ENCODE peak calls at places on chromosomes 2 and 18, in eight cellular contexts. Z is HCT116, J is HepG2, I is GM23338, B is K562, G is H1, L is SK-N-SH, S is GM12878. P is an unnamed sample.

GRCh38 chr2:73301636-73302035 is 8.3 kb upstream of the EGR4 start:
- DNase-seq in L (no peak), S (no peak), I (no peak), G (no peak), B (no peak), J (no peak), Z (no peak), P (no peak)

GRCh38 chr18:3901042-3901441 is 451.1 kb downstream of the TGIF1 start:
- DNase-seq in G (no peak), S (no peak), Z (no peak), I (no peak), L (no peak), J (no peak), B (no peak), P (no peak)

GRCh38 chr2:197879844-197880408 is 75.5 kb downstream of the PLCL1 start:
- DNase-seq in J (no peak), Z (no peak), B (no peak), L (no peak), S (no peak), I (no peak), G (no peak), P (no peak)

GRCh38 chr2:237042101-237042500 is 43.6 kb upstream of the COPS8 start:
- DNase-seq in G (no peak), L (no peak), Z (no peak), I (peak), S (no peak), J (no peak), B (no peak), P (no peak)

GRCh38 chr2:50491541-50492114 is 540.3 kb downstream of the NRXN1 start:
- DNase-seq in Z (peak), I (peak), G (no peak), B (peak), L (peak), S (no peak), J (peak), P (peak)

GRCh38 chr2:30926606-30927005 is 119.4 kb upstream of the CAPN13 start:
- DNase-seq in G (no peak), I (no peak), B (no peak), Z (no peak), L (no peak), S (no peak), J (no peak), P (no peak)

GRCh38 chr2:96527990-96528679 is 8.4 kb upstream of the ARID5A start:
- DNase-seq in L (no peak), J (no peak), G (no peak), B (no peak), S (peak), I (no peak), Z (no peak), P (peak)

GRCh38 chr2:234102112-234102511 is 51.6 kb downstream of the SPP2 start:
- DNase-seq in S (no peak), G (no peak), L (no peak), Z (peak), I (peak), B (no peak), J (peak), P (no peak)

GRCh38 chr2:119158563-119159347 is at the start of gene C1QL2:
- DNase-seq in B (no peak), S (no peak), J (no peak), L (peak), G (peak), Z (no peak), I (peak), P (no peak)

GRCh38 chr18:79918089-79919011 is 33.1 kb downstream of the SLC66A2 start:
- DNase-seq in S (no peak), B (no peak), J (no peak), L (no peak), Z (no peak), G (no peak), I (no peak), P (no peak)

GRCh38 chr2:165639504-165639903 is 154.5 kb downstream of the GALNT3 start:
- DNase-seq in B (no peak), I (no peak), G (no peak), J (no peak), L (no peak), Z (no peak), S (no peak), P (no peak)

GRCh38 chr2:182067393-182067792 is 81.7 kb downstream of the PPP1R1C start:
- DNase-seq in S (no peak), I (no peak), G (no peak), L (no peak), Z (no peak), J (no peak), B (no peak), P (no peak)

GRCh38 chr2:172726172-172726735 is 9.4 kb upstream of the RAPGEF4 start:
- DNase-seq in J (peak), I (no peak), L (no peak), G (no peak), B (no peak), Z (no peak), S (no peak), P (peak)

GRCh38 chr2:105888625-105889024 is 143.9 kb downstream of the NCK2 start:
- DNase-seq in L (no peak), B (peak), Z (peak), G (no peak), J (peak), I (peak), S (no peak), P (no peak)

GRCh38 chr2:140643761-140644187 is 1487.0 kb downstream of the LRP1B start:
- DNase-seq in L (no peak), G (no peak), S (no peak), B (no peak), J (no peak), Z (no peak), I (no peak), P (peak)

GRCh38 chr2:45067859-45068642 is 58.8 kb upstream of the SIX2 start:
- DNase-seq in I (peak), S (no peak), G (no peak), Z (no peak), L (no peak), J (no peak), B (no peak), P (no peak)

GRCh38 chr2:7792031-7792651 is 874.9 kb downstream of the RNF144A start:
- DNase-seq in Z (no peak), I (no peak), B (no peak), G (no peak), J (peak), S (no peak), L (no peak), P (no peak)

GRCh38 chr2:98468621-98469236 is 24.1 kb downstream of the INPP4A start:
- DNase-seq in L (no peak), Z (no peak), S (peak), I (no peak), J (no peak), B (no peak), G (no peak), P (no peak)

GRCh38 chr18:62226047-62226446 is 39.0 kb downstream of the RELCH start:
- DNase-seq in B (no peak), L (no peak), J (no peak), S (no peak), I (no peak), G (no peak), Z (no peak), P (no peak)

GRCh38 chr18:62224229-62224628 is 37.2 kb downstream of the RELCH start:
- DNase-seq in G (no peak), J (no peak), B (no peak), Z (no peak), L (no peak), S (no peak), I (no peak), P (no peak)
- H3K27ac ChIP-seq in G (no peak), J (no peak), B (no peak), Z (no peak), L (no peak), S (no peak), I (no peak), P (no peak)

GRCh38 chr2:223538920-223539440 is 63.2 kb downstream of the SCG2 start:
- DNase-seq in B (no peak), G (no peak), I (no peak), J (no peak), Z (no peak), L (peak), S (no peak), P (no peak)
- TF ChIP-seq POLR2AphosphoS5 in B (no peak), G (no peak), I (no peak), J (no peak), Z (no peak), L (no peak), S (no peak), P (no peak)

GRCh38 chr2:36060133-36060532 is 295.4 kb upstream of the CRIM1 start:
- DNase-seq in I (no peak), L (no peak), B (no peak), J (no peak), G (no peak), Z (no peak), S (no peak), P (peak)
- H3K4me2 ChIP-seq in I (no peak), L (no peak), B (no peak), J (no peak), G (no peak), Z (no peak), S (no peak), P (no peak)

GRCh38 chr2:40734797-40735196 is 282.9 kb upstream of the SLC8A1 start:
- DNase-seq in S (no peak), L (no peak), I (no peak), Z (no peak), B (no peak), G (no peak), J (no peak), P (no peak)
- H3K27ac ChIP-seq in S (no peak), L (peak), I (no peak), Z (no peak), B (no peak), G (no peak), J (no peak), P (no peak)

GRCh38 chr2:85890522-85891176 is 1.9 kb upstream of the ST3GAL5 start:
- DNase-seq in L (no peak), B (no peak), S (no peak), G (no peak), I (no peak), J (no peak), Z (no peak), P (no peak)

GRCh38 chr2:85887566-85888019 is 1.2 kb downstream of the ST3GAL5 start:
- DNase-seq in G (no peak), L (peak), S (no peak), B (peak), I (no peak), Z (no peak), J (no peak), P (peak)

GRCh38 chr2:85888020-85888744 is 608 bp downstream of the ST3GAL5 start:
- DNase-seq in B (no peak), J (no peak), S (no peak), Z (no peak), L (peak), G (no peak), I (peak), P (peak)

GRCh38 chr2:85889648-85890281 is 975 bp upstream of the ST3GAL5 start:
- DNase-seq in B (no peak), J (no peak), G (no peak), Z (no peak), S (no peak), I (no peak), L (no peak), P (no peak)

DNA sequence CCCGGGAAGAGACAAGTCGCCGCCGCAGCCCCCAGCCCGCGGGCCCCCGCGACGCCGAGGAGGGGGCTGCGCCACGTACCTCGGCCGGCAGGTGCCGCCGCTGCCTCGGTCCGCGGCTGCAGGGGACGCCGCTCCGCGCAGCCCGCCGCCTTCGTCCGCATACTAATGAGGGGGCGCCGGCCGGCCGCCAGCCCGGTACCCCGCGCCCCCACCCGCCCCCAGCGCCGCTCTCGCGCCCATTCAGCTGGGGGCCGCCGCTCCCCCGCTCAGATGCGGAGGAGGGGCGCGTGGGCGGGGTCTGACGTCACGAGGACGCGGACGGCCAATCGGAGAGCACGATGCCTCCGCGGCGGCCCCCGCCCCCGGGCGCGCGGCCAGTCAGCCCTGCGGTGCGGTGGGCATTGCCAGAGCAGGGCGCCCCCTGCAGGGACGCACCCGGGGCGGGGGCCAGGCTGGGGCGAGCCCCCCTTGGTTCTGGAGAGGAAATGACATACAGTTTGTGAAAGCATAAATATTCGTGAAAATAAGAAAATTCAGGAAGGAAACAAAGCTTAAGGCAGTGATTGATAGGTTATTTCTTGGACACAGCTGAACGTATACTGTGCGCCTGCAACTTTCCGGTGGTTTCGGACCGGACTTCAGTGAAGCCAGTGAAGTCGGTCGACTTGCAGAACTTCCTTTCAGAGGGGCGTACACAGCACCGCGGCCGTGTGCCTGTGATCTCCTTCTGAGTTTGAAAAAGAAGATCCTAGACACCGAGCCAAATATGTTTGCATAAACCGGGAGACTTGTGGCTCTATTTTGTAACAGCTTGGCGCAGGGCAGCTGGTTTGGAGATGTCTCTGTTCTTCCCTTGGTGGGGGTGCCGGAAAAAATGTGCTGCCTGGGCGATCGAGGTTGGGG is at the start of gene ST3GAL5:
- DNase-seq in Z (peak), G (peak), L (peak), S (peak), B (peak), J (peak), I (peak), P (peak)
- TF ChIP-seq POLR2AphosphoS5 in Z (peak), G (no peak), L (no peak), S (no peak), B (no peak), J (no peak), I (peak), P (peak)

GRCh38 chr2:112621792-112622527 is 23.8 kb upstream of the SLC20A1 start:
- DNase-seq in L (no peak), G (no peak), S (no peak), B (no peak), Z (no peak), J (no peak), I (no peak), P (no peak)
- H3K4me2 ChIP-seq in L (peak), G (no peak), S (no peak), B (no peak), Z (peak), J (no peak), I (no peak), P (no peak)

GRCh38 chr2:3807853-3808252 is 104.5 kb downstream of the DCDC2C start:
- DNase-seq in J (peak), I (no peak), S (no peak), G (no peak), B (no peak), Z (no peak), L (no peak), P (no peak)

GRCh38 chr2:3806730-3807129 is 103.4 kb downstream of the DCDC2C start:
- DNase-seq in S (no peak), I (no peak), B (no peak), J (no peak), Z (no peak), L (no peak), G (no peak), P (no peak)

GRCh38 chr2:3801506-3801905 is 98.1 kb downstream of the DCDC2C start:
- DNase-seq in J (no peak), B (no peak), Z (no peak), L (no peak), I (no peak), S (no peak), G (no peak), P (no peak)

DNA sequence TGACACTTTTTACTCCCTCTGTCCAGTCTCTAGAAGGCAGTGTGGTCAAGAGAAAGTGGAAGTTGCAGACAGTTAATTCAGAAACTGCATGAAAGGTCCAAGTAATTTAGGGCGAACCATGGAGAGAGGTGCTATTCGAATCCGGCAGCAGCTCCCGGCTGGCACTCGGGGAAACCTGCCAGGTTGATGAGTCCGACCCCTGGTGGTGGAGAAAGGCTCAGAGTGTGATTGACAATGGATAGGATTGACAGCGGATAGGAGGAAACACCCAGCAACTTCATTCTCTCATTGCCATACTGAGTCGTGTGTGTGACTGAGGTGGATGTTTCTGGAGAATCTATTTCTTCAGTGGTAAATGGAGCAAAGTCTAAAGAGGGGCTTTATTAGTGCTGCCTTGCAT is 101.7 kb downstream of the DCDC2C start:
- DNase-seq in B (peak), S (no peak), G (peak), Z (peak), L (peak), J (peak), I (peak), P (no peak)
- H3K27ac ChIP-seq in B (no peak), S (no peak), G (no peak), Z (no peak), L (no peak), J (no peak), I (no peak), P (no peak)